ENCODE peak calls at places on chromosomes 4 and X, in five cellular contexts. F is AG04449, I is upper lobe of left lung, R is mucosa of descending colon, H is AG04450. L is an unnamed sample.

GRCh38 chr4:182536221-182536620 is 293.0 kb downstream of the TENM3 start:
- DNase-seq in F (no peak), I (no peak), R (no peak), H (no peak), L (no peak)

GRCh38 chrX:150688911-150689451 is 4.2 kb upstream of the MTMR1 start:
- DNase-seq in F (peak), I (no peak), R (no peak), H (peak), L (peak)

GRCh38 chr4:74654230-74654681 is 140.1 kb downstream of the BTC start:
- DNase-seq in F (no peak), I (no peak), R (no peak), H (no peak), L (no peak)

GRCh38 chr4:2796261-2797187 is 3.6 kb downstream of the SH3BP2 start:
- DNase-seq in F (no peak), I (peak), R (peak), H (no peak), L (peak)

GRCh38 chrX:63889001-63889400 is 104.0 kb upstream of the ARHGEF9 start:
- DNase-seq in F (peak), I (no peak), R (no peak), H (no peak), L (peak)

GRCh38 chrX:15947648-15948317 is 93.2 kb upstream of the AP1S2 start:
- DNase-seq in F (no peak), I (no peak), R (no peak), H (peak), L (peak)

GRCh38 chr4:153223418-153223792 is 19.2 kb downstream of the TRIM2 start:
- DNase-seq in F (no peak), I (no peak), R (no peak), H (no peak), L (no peak)

GRCh38 chr4:6386091-6386490 is 86.3 kb downstream of the PPP2R2C start:
- DNase-seq in F (no peak), I (no peak), R (peak), H (no peak), L (no peak)

GRCh38 chr4:168884251-168885124 is 125.6 kb downstream of the CBR4 start:
- DNase-seq in F (no peak), I (no peak), R (no peak), H (no peak), L (no peak)

GRCh38 chrX:69503228-69503834 is 795 bp upstream of the NALF2 start:
- DNase-seq in F (no peak), I (no peak), R (no peak), H (no peak), L (no peak)

GRCh38 chrX:21131786-21132185 is 242.4 kb upstream of the CNKSR2 start:
- DNase-seq in F (no peak), I (no peak), R (no peak), H (no peak), L (no peak)

GRCh38 chr4:155600246-155600645 is 66.4 kb upstream of the GUCY1A1 start:
- DNase-seq in F (no peak), I (no peak), R (no peak), H (no peak), L (no peak)

GRCh38 chrX:48998391-48998790 is 3.7 kb downstream of the GRIPAP1 start:
- DNase-seq in F (no peak), I (no peak), R (peak), H (no peak), L (no peak)

GRCh38 chr4:185672618-185673017 is 137.3 kb upstream of the PDLIM3 start:
- DNase-seq in F (no peak), I (no peak), R (no peak), H (no peak), L (no peak)

GRCh38 chr4:48033825-48034413 is 17.3 kb downstream of the NIPAL1 start:
- DNase-seq in F (no peak), I (no peak), R (no peak), H (no peak), L (no peak)

GRCh38 chr4:86919824-86920223 is 15.0 kb upstream of the AFF1 start:
- DNase-seq in F (no peak), I (no peak), R (no peak), H (no peak), L (peak)

GRCh38 chrX:34918091-34918736 is 24.4 kb upstream of the FAM47B start:
- DNase-seq in F (no peak), I (no peak), R (no peak), H (peak), L (peak)

GRCh38 chr4:153156263-153156662 is 48.0 kb upstream of the TRIM2 start:
- DNase-seq in F (no peak), I (no peak), R (no peak), H (no peak), L (no peak)

GRCh38 chr4:76949293-76950051 is at the start of gene SEPTIN11:
- DNase-seq in F (peak), I (peak), R (peak), H (peak), L (peak)

GRCh38 chrX:67544281-67544680 is 460 bp downstream of the AR start:
- DNase-seq in F (no peak), I (no peak), R (peak), H (no peak), L (no peak)

GRCh38 chr4:80361329-80361900 is 25.9 kb downstream of the CFAP299 start:
- DNase-seq in F (no peak), I (no peak), R (no peak), H (no peak), L (peak)

GRCh38 chr4:85474818-85475630 is at the start of gene ARHGAP24:
- DNase-seq in F (peak), I (peak), R (peak), H (peak), L (peak)

GRCh38 chr4:70938087-70938486 is 35.9 kb downstream of the MOB1B start:
- DNase-seq in F (no peak), I (no peak), R (no peak), H (no peak), L (no peak)

GRCh38 chrX:3664921-3665320 is 48.5 kb downstream of the PRKX start:
- DNase-seq in F (no peak), I (no peak), R (no peak), H (no peak), L (no peak)

GRCh38 chr4:119861731-119862130 is 204.9 kb downstream of the MAD2L1 start:
- DNase-seq in F (no peak), I (no peak), R (no peak), H (no peak), L (no peak)

GRCh38 chr4:176034498-176034897 is 31.1 kb upstream of the WDR17 start:
- DNase-seq in F (peak), I (no peak), R (no peak), H (peak), L (peak)

GRCh38 chr4:6331018-6331417 is 61.4 kb downstream of the WFS1 start:
- DNase-seq in F (no peak), I (no peak), R (no peak), H (no peak), L (no peak)

DNA sequence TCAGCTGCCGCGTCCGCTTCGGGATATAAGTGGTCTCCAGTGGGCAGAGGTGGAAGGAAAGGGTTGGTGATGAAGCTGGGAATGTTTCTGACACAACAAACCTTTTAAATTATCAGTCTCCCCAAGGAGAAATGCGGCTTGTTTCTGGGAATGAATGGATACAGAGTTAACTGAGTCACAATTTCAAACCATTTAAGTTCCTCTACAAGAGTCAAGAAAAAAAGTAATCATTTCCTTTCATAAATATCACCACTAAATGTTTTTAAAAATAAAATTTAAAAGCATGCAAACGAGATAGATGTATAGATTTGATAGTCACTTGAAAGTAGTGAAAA is 1.4 kb downstream of the GASK1B start:
- DNase-seq in F (no peak), I (no peak), R (no peak), H (no peak), L (no peak)
- H3K4me3 ChIP-seq in F (no peak), I (peak), R (no peak), H (peak), L (peak)

DNA sequence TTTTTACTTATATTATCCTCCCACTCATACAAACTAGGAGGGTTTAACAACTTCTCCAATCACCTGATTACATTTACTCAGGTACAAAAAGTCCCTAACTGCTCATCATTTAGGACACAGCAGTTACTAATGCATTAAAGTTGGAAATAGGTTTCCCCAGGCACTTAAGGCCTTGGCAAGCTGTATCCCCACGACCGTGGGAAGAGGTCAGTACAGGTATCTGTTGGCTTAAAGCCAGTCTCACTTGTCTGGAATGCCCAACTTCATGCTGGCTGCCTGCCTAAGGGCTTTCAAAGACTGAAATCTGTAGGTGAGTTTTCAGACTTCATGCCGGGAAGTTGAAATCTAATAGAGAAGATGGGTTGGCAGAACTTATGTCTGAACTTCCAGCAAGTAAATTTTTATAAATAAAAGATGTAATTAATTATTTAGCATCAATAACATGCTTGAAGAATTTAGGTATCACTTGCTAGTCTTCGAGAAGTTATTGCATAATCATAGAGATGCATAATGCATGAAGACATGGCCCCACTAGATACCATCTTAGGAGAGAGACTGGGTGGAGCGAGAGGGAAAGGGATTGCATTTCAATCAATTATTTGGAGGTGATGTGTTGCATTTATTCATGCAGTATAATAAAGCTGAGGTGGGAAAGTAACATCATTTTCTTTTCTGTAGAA is 54.2 kb downstream of the SCD5 start:
- DNase-seq in F (no peak), I (no peak), R (no peak), H (no peak), L (no peak)
- TF ChIP-seq CTCF in F (no peak), I (no peak), R (no peak), H (no peak), L (no peak)

DNA sequence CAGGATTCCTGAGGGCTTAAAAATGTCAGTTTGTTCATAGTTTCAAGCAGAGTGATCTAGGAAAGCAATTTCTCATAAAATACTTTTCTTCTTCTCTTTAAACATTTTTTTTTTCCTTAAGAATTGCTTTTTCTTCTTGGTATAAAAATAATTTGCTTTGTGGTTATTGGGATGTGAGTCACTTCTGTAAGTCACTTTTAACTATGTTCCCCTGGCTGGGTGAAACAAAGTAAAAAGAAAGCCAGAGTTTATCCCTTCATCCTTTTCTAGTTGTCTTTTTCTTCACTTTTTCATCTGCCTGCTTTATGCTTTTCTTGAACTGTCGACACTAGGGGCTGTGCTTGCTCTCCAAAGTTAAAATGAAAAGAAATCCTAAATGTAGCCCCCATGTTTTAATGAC is 33.5 kb downstream of the ARSJ start:
- DNase-seq in F (no peak), I (no peak), R (no peak), H (no peak), L (no peak)
- H3K4me3 ChIP-seq in F (peak), I (no peak), R (no peak), H (no peak), L (no peak)

GRCh38 chr4:4269326-4269725 is 20.6 kb downstream of the LYAR start:
- DNase-seq in F (no peak), I (no peak), R (peak), H (no peak), L (no peak)

GRCh38 chr4:4269856-4270255 is 20.1 kb downstream of the LYAR start:
- DNase-seq in F (no peak), I (no peak), R (no peak), H (no peak), L (no peak)

GRCh38 chr4:4274226-4274625 is 15.7 kb downstream of the LYAR start:
- DNase-seq in F (no peak), I (no peak), R (no peak), H (no peak), L (no peak)

GRCh38 chr4:4270529-4270928 is 19.4 kb downstream of the LYAR start:
- DNase-seq in F (no peak), I (no peak), R (no peak), H (no peak), L (no peak)

DNA sequence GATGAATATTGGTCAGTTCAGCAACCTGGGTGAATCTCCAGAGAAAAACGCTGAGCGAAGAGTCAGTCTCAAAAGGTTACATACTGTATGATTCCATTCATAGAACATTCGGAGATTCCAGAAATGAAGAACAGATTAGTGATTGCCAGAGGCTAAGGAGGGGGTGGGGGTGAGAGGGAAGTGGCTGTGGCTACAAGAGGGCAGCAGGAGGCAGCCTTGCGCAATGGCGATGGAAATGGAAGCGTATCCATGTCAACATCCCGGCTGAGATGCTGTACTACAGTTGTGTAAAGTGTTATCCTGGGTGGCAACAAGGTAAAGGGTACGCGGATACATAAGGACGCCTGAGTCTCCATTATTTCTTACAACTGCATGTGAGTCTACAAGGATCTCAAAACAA is 18.0 kb downstream of the LYAR start:
- DNase-seq in F (no peak), I (no peak), R (no peak), H (no peak), L (no peak)
- TF ChIP-seq CTCF in F (no peak), I (no peak), R (no peak), H (no peak), L (no peak)

GRCh38 chrX:40176979-40177430 is 79.2 kb upstream of the BCOR start:
- DNase-seq in F (no peak), I (no peak), R (peak), H (no peak), L (no peak)
- H3K4me3 ChIP-seq in F (peak), I (peak), R (no peak), H (peak), L (peak)

GRCh38 chr4:10496200-10496599 is 39.0 kb upstream of the ZNF518B start:
- DNase-seq in F (no peak), I (no peak), R (no peak), H (no peak), L (no peak)
- TF ChIP-seq CTCF in F (no peak), I (no peak), R (no peak), H (no peak), L (no peak)

L was measured in foreskin fibroblast.